ENCODE peak calls at places on chromosomes 3 and 15, in eight cellular contexts. N is pancreas; X is lower lobe of right lung; U is CD8-positive, alpha-beta memory T cell; F is heart left ventricle; L is thyroid gland; G is mucosa of descending colon; T is body of pancreas. Q is an unnamed sample.

GRCh38 chr15:32042269-32042996 is 12.1 kb downstream of the CHRNA7 start:
- DNase-seq in X (no peak), G (no peak), L (no peak), N (no peak), F (no peak), T (no peak), U (no peak), Q (no peak)

GRCh38 chr3:112500621-112501020 is 1.3 kb upstream of the BTLA start:
- DNase-seq in G (no peak), U (no peak), L (no peak), N (no peak), T (no peak), F (no peak), X (no peak), Q (no peak)

GRCh38 chr15:82129769-82130168 is 84.0 kb upstream of the MEX3B start:
- DNase-seq in L (no peak), N (no peak), F (no peak), U (no peak), G (no peak), X (no peak), T (no peak), Q (no peak)

GRCh38 chr3:159532577-159532976 is 456.1 kb upstream of the IL12A start:
- DNase-seq in N (no peak), U (no peak), L (no peak), F (no peak), X (no peak), G (no peak), T (no peak), Q (no peak)

GRCh38 chr3:187314176-187314575 is 22.6 kb upstream of the MASP1 start:
- DNase-seq in L (no peak), G (no peak), U (no peak), T (no peak), X (no peak), N (no peak), F (no peak), Q (no peak)

GRCh38 chr3:35639251-35640185 is at the start of gene ARPP21:
- DNase-seq in G (peak; percentile 39), T (peak; percentile 19), X (peak; percentile 41), U (no peak), N (no peak), L (peak; percentile 21), F (peak; percentile 25), Q (peak; percentile 14)

GRCh38 chr15:44623178-44623577 is 40.3 kb downstream of the SPG11 start:
- DNase-seq in G (no peak), L (no peak), T (no peak), U (no peak), X (no peak), N (no peak), F (no peak), Q (no peak)

GRCh38 chr3:105402287-105402801 is 35.6 kb downstream of the ALCAM start:
- DNase-seq in X (no peak), N (no peak), F (no peak), U (no peak), L (no peak), G (no peak), T (no peak), Q (no peak)

GRCh38 chr3:184037816-184038215 is 6.3 kb downstream of the HTR3D start:
- DNase-seq in U (no peak), N (no peak), G (no peak), T (no peak), F (no peak), X (no peak), L (no peak), Q (no peak)

GRCh38 chr15:27127834-27128570 is 157.0 kb downstream of the GABRG3 start:
- DNase-seq in T (no peak), N (no peak), U (no peak), X (no peak), F (no peak), L (no peak), G (no peak), Q (no peak)

GRCh38 chr3:123546133-123546755 is 38.6 kb downstream of the HACD2 start:
- DNase-seq in F (no peak), U (no peak), T (no peak), G (no peak), X (no peak), N (no peak), L (no peak), Q (no peak)

GRCh38 chr15:40593130-40593529 is 919 bp upstream of the KNL1 start:
- DNase-seq in U (no peak), L (no peak), N (no peak), T (no peak), G (no peak), X (no peak), F (no peak), Q (no peak)

GRCh38 chr3:27914199-27914598 is 192.1 kb upstream of the EOMES start:
- DNase-seq in F (no peak), T (peak; percentile 9), X (no peak), G (no peak), U (no peak), L (no peak), N (no peak), Q (no peak)

GRCh38 chr15:83174891-83175290 is 32.7 kb downstream of the HDGFL3 start:
- DNase-seq in N (no peak), F (no peak), T (no peak), L (no peak), G (no peak), X (no peak), U (no peak), Q (no peak)

GRCh38 chr3:2876362-2876761 is 233.8 kb downstream of the IL5RA start:
- DNase-seq in G (no peak), L (no peak), T (no peak), U (no peak), N (no peak), F (no peak), X (no peak), Q (no peak)

GRCh38 chr15:76181705-76182107 is 121.9 kb downstream of the TMEM266 start:
- DNase-seq in X (no peak), N (no peak), G (no peak), T (no peak), U (no peak), L (no peak), F (no peak), Q (no peak)

GRCh38 chr15:42385206-42385979 is 26.1 kb downstream of the CAPN3 start:
- DNase-seq in L (peak; percentile 41), G (no peak), T (peak; percentile 12), X (no peak), U (no peak), F (no peak), N (no peak), Q (no peak)

GRCh38 chr3:10253731-10254130 is 5.5 kb downstream of the TATDN2 start:
- DNase-seq in N (peak; percentile 27), U (no peak), L (no peak), F (no peak), G (no peak), T (peak; percentile 73), X (no peak), Q (no peak)

GRCh38 chr3:168095611-168096209 is at the start of gene GOLIM4:
- DNase-seq in U (peak; percentile 5), X (peak; percentile 97), T (peak; percentile 96), L (peak; percentile 95), F (peak; percentile 99), N (peak; percentile 96), G (peak; percentile 97), Q (peak; percentile 98)
- H3K4me1 ChIP-seq in U (peaks cover 4% of the 10 kb centered on the region), X (peaks cover 40% of the 10 kb centered on the region), T (peaks cover 41% of the 10 kb centered on the region), L (peaks cover 23% of the 10 kb centered on the region), F (peaks cover 31% of the 10 kb centered on the region), N (peaks cover 34% of the 10 kb centered on the region), G (peaks cover 31% of the 10 kb centered on the region), Q (no peaks in the 10 kb centered on the region)

GRCh38 chr3:147413712-147414325 is 4.7 kb downstream of the ZIC1 start:
- DNase-seq in F (no peak), X (no peak), L (no peak), T (no peak), G (no peak), U (no peak), N (no peak), Q (no peak)
- H3K4me3 ChIP-seq in F (peak overlapping the region; percentile 29), X (peak overlapping the region; percentile 32), L (no peak overlapping the region), T (no peak overlapping the region), G (no peak overlapping the region), U (no peak overlapping the region), N (no peak overlapping the region), Q (peak overlapping the region; percentile 48)

GRCh38 chr3:167736997-167737396 is 1.5 kb downstream of the SERPINI1 start:
- DNase-seq in T (no peak), F (no peak), U (no peak), N (no peak), G (no peak), X (no peak), L (no peak), Q (no peak)
- H3K4me1 ChIP-seq in T (peaks cover 18% of the 10 kb centered on the region), F (peaks cover 22% of the 10 kb centered on the region), U (peaks cover 28% of the 10 kb centered on the region), N (peaks cover 22% of the 10 kb centered on the region), G (peaks cover 15% of the 10 kb centered on the region), X (peaks cover 15% of the 10 kb centered on the region), L (peaks cover 8% of the 10 kb centered on the region), Q (no peaks in the 10 kb centered on the region)

GRCh38 chr15:52261498-52262242 is 33.9 kb downstream of the MYO5C start:
- DNase-seq in U (peak; percentile 34), F (peak; percentile 43), X (peak; percentile 64), N (peak; percentile 71), L (peak; percentile 83), T (peak; percentile 68), G (no peak), Q (peak; percentile 73)
- H3K4me3 ChIP-seq in U (peak overlapping the region; percentile 23), F (no peak overlapping the region), X (peak overlapping the region; percentile 11), N (no peak overlapping the region), L (no peak overlapping the region), T (no peak overlapping the region), G (no peak overlapping the region), Q (no peak overlapping the region)

Q was measured in right cardiac atrium.